ENCODE peak calls at places on chromosome 20, in five cellular contexts. M is effector memory CD8-positive, alpha-beta T cell; X is SHP77 treated with DMSO at 0.1 percent for 48 hours; O is stimulated activated CD4-positive, alpha-beta T cell treated with anti-CD3 and anti-CD28 coated beads, Interleukin-1b, Interleukin-23, amount 100 ng/mL, for 48 hours; P is T-helper 2 cell. A is an unnamed sample.

GRCh38 chr20:49283703-49284625 is 6.1 kb upstream of the ZNFX1 start:
- DNase-seq in X (no peak), M (no peak), P (no peak), O (no peak), A (no peak)

GRCh38 chr20:17721802-17722486 is 22.2 kb downstream of the BANF2 start:
- DNase-seq in O (no peak), M (no peak), P (no peak), X (no peak), A (no peak)

GRCh38 chr20:10922941-10923340 is 249.1 kb upstream of the JAG1 start:
- DNase-seq in X (no peak), P (no peak), M (no peak), O (no peak), A (no peak)

GRCh38 chr20:62819494-62820174 is 2.8 kb downstream of the COL9A3 start:
- DNase-seq in M (no peak), P (no peak), X (no peak), O (no peak), A (peak; percentile 50)

GRCh38 chr20:23228912-23229311 is 121.7 kb upstream of the NXT1 start:
- DNase-seq in P (no peak), O (no peak), X (no peak), M (no peak), A (no peak)

GRCh38 chr20:11511816-11512215 is 405.9 kb upstream of the BTBD3 start:
- DNase-seq in P (no peak), X (no peak), M (no peak), O (no peak), A (no peak)

GRCh38 chr20:22453244-22454080 is 130.9 kb downstream of the FOXA2 start:
- DNase-seq in P (no peak), M (no peak), X (peak; percentile 84), O (no peak), A (no peak)

GRCh38 chr20:19071442-19071717 is 141.1 kb upstream of the SLC24A3 start:
- DNase-seq in X (no peak), O (no peak), M (no peak), P (no peak), A (no peak)

GRCh38 chr20:46226602-46227001 is 81.7 kb downstream of the CDH22 start:
- DNase-seq in O (no peak), X (no peak), P (no peak), M (no peak), A (no peak)

GRCh38 chr20:16063876-16064275 is 509.4 kb downstream of the KIF16B start:
- DNase-seq in P (no peak), O (no peak), X (no peak), M (no peak), A (no peak)

GRCh38 chr20:46552460-46553420 is 2.3 kb upstream of the OCSTAMP start:
- DNase-seq in M (no peak), X (no peak), P (no peak), O (peak; percentile 57), A (peak; percentile 46)

GRCh38 chr20:20206788-20207187 is 154.5 kb downstream of the CFAP61 start:
- DNase-seq in O (no peak), P (no peak), M (no peak), X (no peak), A (no peak)

A was measured in B cell.